ENCODE peak calls at places on chromosomes 13 and 19, in six cellular contexts. I is AG09309, A is fibroblast of pulmonary artery, P is hepatocyte, O is cardiac fibroblast, Y is HCT116. C is an unnamed sample.

GRCh38 chr13:73722120-73722519 is 412.1 kb downstream of the KLF12 start:
- DNase-seq in I (peak; percentile 21), A (peak; percentile 52), P (peak; percentile 38), O (peak; percentile 67), Y (peak; percentile 51), C (no peak)

GRCh38 chr19:34559045-34559444 is 77.5 kb downstream of the WTIP start:
- DNase-seq in I (no peak), A (no peak), P (no peak), O (no peak), Y (no peak), C (no peak)

GRCh38 chr13:41682766-41683165 is 225.4 kb downstream of the RGCC start:
- DNase-seq in I (no peak), A (no peak), P (no peak), O (no peak), Y (no peak), C (no peak)

GRCh38 chr19:17751103-17751911 is at the start of gene FCHO1:
- DNase-seq in I (no peak), A (no peak), P (no peak), O (no peak), Y (no peak), C (no peak)

GRCh38 chr19:7823902-7824301 is 6.1 kb upstream of the EVI5L start:
- DNase-seq in I (no peak), A (no peak), P (no peak), O (no peak), Y (no peak), C (no peak)

GRCh38 chr19:38070573-38070972 is 153.4 kb downstream of the DPF1 start:
- DNase-seq in I (peak; percentile 5), A (peak; percentile 60), P (no peak), O (peak; percentile 79), Y (no peak), C (no peak)

GRCh38 chr13:114056205-114057013 is 76.0 kb downstream of the RASA3 start:
- DNase-seq in I (no peak), A (no peak), P (no peak), O (no peak), Y (no peak), C (no peak)

GRCh38 chr19:12788682-12789097 is 2.6 kb upstream of the JUNB start:
- DNase-seq in I (no peak), A (peak; percentile 77), P (peak; percentile 91), O (peak; percentile 81), Y (no peak), C (no peak)

GRCh38 chr19:10503002-10503789 is at the start of gene KEAP1:
- DNase-seq in I (no peak), A (peak; percentile 28), P (peak; percentile 52), O (peak; percentile 15), Y (no peak), C (no peak)

GRCh38 chr19:51799998-51800848 is 5.3 kb downstream of the FPR3 start:
- DNase-seq in I (no peak), A (peak; percentile 99), P (no peak), O (peak; percentile 75), Y (no peak), C (no peak)

GRCh38 chr19:35513231-35513974 is at the start of gene DMKN:
- DNase-seq in I (peak; percentile 25), A (peak; percentile 66), P (peak; percentile 52), O (peak; percentile 71), Y (peak; percentile 15), C (no peak)

GRCh38 chr19:38004505-38005223 is 97.7 kb downstream of the SIPA1L3 start:
- DNase-seq in I (peak; percentile 96), A (peak; percentile 98), P (peak; percentile 89), O (peak; percentile 99), Y (peak; percentile 81), C (peak; percentile 94)

GRCh38 chr13:21171420-21171819 is 4.9 kb downstream of the SKA3 start:
- DNase-seq in I (no peak), A (no peak), P (no peak), O (no peak), Y (no peak), C (no peak)

GRCh38 chr19:7871280-7871529 is 3.0 kb downstream of the PRR36 start:
- DNase-seq in I (no peak), A (no peak), P (no peak), O (no peak), Y (no peak), C (no peak)

GRCh38 chr13:99357149-99357596 is 50.0 kb upstream of the GPR183 start:
- DNase-seq in I (no peak), A (peak; percentile 85), P (no peak), O (peak; percentile 86), Y (no peak), C (peak; percentile 34)

GRCh38 chr13:27347373-27347772 is 76.7 kb downstream of the RASL11A start:
- DNase-seq in I (no peak), A (no peak), P (no peak), O (no peak), Y (no peak), C (no peak)

GRCh38 chr19:55118401-55118991 is 1.1 kb upstream of the PPP1R12C start:
- DNase-seq in I (no peak), A (peak; percentile 34), P (peak; percentile 55), O (no peak), Y (no peak), C (no peak)

GRCh38 chr19:47436712-47437401 is 17.5 kb upstream of the MEIS3 start:
- DNase-seq in I (no peak), A (peak; percentile 67), P (peak; percentile 88), O (peak; percentile 72), Y (peak; percentile 62), C (no peak)

GRCh38 chr13:113967729-113968462 is 6.0 kb downstream of the C13orf46 start:
- DNase-seq in I (no peak), A (no peak), P (no peak), O (no peak), Y (no peak), C (no peak)

GRCh38 chr13:20526664-20527063 is 1.0 kb upstream of the CRYL1 start:
- DNase-seq in I (no peak), A (peak; percentile 36), P (no peak), O (peak; percentile 52), Y (no peak), C (no peak)

GRCh38 chr19:35704218-35704617 is at the start of gene ZBTB32:
- DNase-seq in I (no peak), A (peak; percentile 71), P (no peak), O (peak; percentile 75), Y (no peak), C (no peak)

GRCh38 chr19:40084948-40085347 is 5.8 kb downstream of the ZNF780A start:
- DNase-seq in I (no peak), A (no peak), P (no peak), O (no peak), Y (no peak), C (no peak)

GRCh38 chr13:47594833-47595232 is 406.2 kb downstream of the SUCLA2 start:
- DNase-seq in I (no peak), A (peak; percentile 21), P (no peak), O (peak; percentile 19), Y (no peak), C (no peak)

GRCh38 chr13:70864731-70865130 is 756.5 kb upstream of the KLHL1 start:
- DNase-seq in I (no peak), A (no peak), P (no peak), O (no peak), Y (no peak), C (no peak)

GRCh38 chr19:11420429-11420893 is 1.3 kb upstream of the RGL3 start:
- DNase-seq in I (no peak), A (peak; percentile 53), P (peak; percentile 66), O (peak; percentile 57), Y (no peak), C (no peak)

GRCh38 chr13:25034173-25034572 is 61.8 kb upstream of the PABPC3 start:
- DNase-seq in I (no peak), A (no peak), P (no peak), O (no peak), Y (no peak), C (no peak)

GRCh38 chr19:15280048-15280725 is 47.9 kb upstream of the EPHX3 start:
- DNase-seq in I (no peak), A (no peak), P (no peak), O (no peak), Y (no peak), C (no peak)

GRCh38 chr19:19342086-19343015 is 21.7 kb downstream of the MAU2 start:
- DNase-seq in I (no peak), A (peak; percentile 69), P (peak; percentile 84), O (peak; percentile 66), Y (peak; percentile 26), C (no peak)
- TF ChIP-seq CTCF in I (peak; percentile 87), A (peak; percentile 85), P (peak; percentile 88), O (peak; percentile 93), Y (peak; percentile 95), C (peak; percentile 91)

GRCh38 chr19:48770734-48771472 is 15.6 kb downstream of the FGF21 start:
- DNase-seq in I (no peak), A (no peak), P (no peak), O (no peak), Y (no peak), C (no peak)
- H3K4me3 ChIP-seq in I (no peak overlapping the region), A (no peak overlapping the region), P (no peak overlapping the region), O (no peak overlapping the region), Y (peak overlapping the region; percentile 64), C (no peak overlapping the region)

GRCh38 chr19:50702158-50702869 is 17.3 kb downstream of the SHANK1 start:
- DNase-seq in I (no peak), A (no peak), P (no peak), O (no peak), Y (no peak), C (no peak)

GRCh38 chr19:50706387-50706786 is 13.2 kb downstream of the SHANK1 start:
- DNase-seq in I (no peak), A (no peak), P (no peak), O (no peak), Y (no peak), C (no peak)

GRCh38 chr19:50705422-50706019 is 14.1 kb downstream of the SHANK1 start:
- DNase-seq in I (peak; percentile 29), A (peak; percentile 80), P (peak; percentile 61), O (peak; percentile 78), Y (peak; percentile 56), C (no peak)

GRCh38 chr19:50702870-50703829 is 16.5 kb downstream of the SHANK1 start:
- DNase-seq in I (no peak), A (peak; percentile 42), P (no peak), O (peak; percentile 38), Y (no peak), C (no peak)

GRCh38 chr19:50703915-50704548 is 15.6 kb downstream of the SHANK1 start:
- DNase-seq in I (no peak), A (no peak), P (no peak), O (no peak), Y (peak; percentile 26), C (no peak)
- TF ChIP-seq CTCF in I (no peak), A (peak; percentile 11), P (peak; percentile 26), O (no peak), Y (peak; percentile 60), C (peak; percentile 11)

DNA sequence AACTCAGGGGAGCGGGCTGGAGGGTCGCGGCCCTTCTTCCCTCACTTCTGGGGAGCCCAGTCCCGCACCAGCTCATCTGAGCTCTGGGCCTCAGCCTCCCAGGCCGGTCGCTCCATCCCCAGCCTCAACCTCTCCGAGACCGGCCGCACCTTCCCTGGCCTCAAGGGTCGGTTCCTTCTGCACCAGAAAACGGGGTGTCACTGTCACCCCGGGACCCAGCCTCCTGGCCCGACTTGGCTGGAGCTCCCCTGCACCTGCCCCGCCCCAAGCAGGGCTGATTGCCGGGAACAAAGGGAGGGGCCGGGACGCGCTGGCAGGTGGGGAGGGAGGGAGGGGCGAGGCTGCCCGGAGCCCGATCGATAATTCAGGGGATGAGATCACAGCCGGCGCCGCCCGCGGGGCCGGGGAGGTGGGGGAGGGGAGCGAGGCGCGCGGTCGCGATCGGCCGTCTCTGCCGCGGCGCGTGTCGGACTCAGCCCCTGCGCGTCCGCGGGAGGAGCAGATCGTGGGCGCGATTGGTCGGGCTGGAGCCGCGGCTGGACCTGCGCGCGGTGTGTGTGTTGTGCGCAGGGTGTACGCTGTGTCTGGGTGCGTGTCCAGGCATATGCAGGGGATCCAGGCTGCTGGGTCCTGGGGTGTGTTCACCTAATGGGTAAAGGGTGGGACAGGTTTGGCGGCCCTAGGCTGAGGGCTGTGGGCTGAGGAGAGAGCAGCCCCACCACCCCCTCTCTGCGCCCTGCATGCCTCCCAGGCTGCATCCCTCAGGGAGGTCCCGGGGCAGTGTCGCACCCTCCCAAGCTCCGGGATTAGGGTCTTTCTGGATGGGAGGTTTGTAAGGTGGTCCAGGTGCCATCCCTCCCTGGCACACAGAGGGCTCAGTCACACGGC is 1.1 kb upstream of the SHC2 start:
- DNase-seq in I (no peak), A (no peak), P (peak; percentile 83), O (no peak), Y (no peak), C (no peak)
- H3K4me3 ChIP-seq in I (no peak overlapping the region), A (no peak overlapping the region), P (no peak overlapping the region), O (no peak overlapping the region), Y (peak overlapping the region; percentile 40), C (no peak overlapping the region)